ENCODE peak calls at places on chromosomes 2 and 18, in five cellular contexts. G is cardiac muscle cell; I is psoas muscle; F is heart left ventricle; J is CD8-positive, alpha-beta T cell. U is an unnamed sample.

GRCh38 chr18:26471027-26471426 is 77.3 kb downstream of the KCTD1 start:
- DNase-seq in J (no peak), I (no peak), F (no peak), G (peak), U (no peak)

GRCh38 chr18:62788891-62789290 is 73.5 kb downstream of the PHLPP1 start:
- DNase-seq in J (no peak), F (no peak), I (no peak), G (no peak), U (no peak)

GRCh38 chr2:62221141-62221540 is 25.2 kb downstream of the B3GNT2 start:
- DNase-seq in F (no peak), J (no peak), I (no peak), G (peak), U (no peak)

GRCh38 chr2:235171511-235172130 is 219.8 kb downstream of the SH3BP4 start:
- DNase-seq in J (no peak), F (no peak), G (peak), I (no peak), U (peak)

GRCh38 chr2:112159454-112159921 is 21.3 kb downstream of the FBLN7 start:
- DNase-seq in I (no peak), J (no peak), G (no peak), F (no peak), U (no peak)

GRCh38 chr2:118855451-118856279 is 8.2 kb upstream of the EN1 start:
- DNase-seq in I (peak), F (peak), J (peak), G (peak), U (peak)

GRCh38 chr18:79980585-79980984 is 7.8 kb downstream of the TXNL4A start:
- DNase-seq in F (no peak), I (no peak), G (no peak), J (no peak), U (no peak)

GRCh38 chr2:151771599-151772358 is 37.5 kb upstream of the NEB start:
- DNase-seq in G (peak), F (peak), J (no peak), I (peak), U (no peak)

GRCh38 chr18:47323158-47323557 is 71.7 kb upstream of the SKOR2 start:
- DNase-seq in J (no peak), F (no peak), G (no peak), I (no peak), U (peak)

GRCh38 chr2:44479127-44479887 is 117.6 kb downstream of the CAMKMT start:
- DNase-seq in J (no peak), F (peak), G (peak), I (no peak), U (peak)

GRCh38 chr18:4631239-4631638 is 176.1 kb upstream of the DLGAP1 start:
- DNase-seq in I (no peak), G (no peak), J (no peak), F (no peak), U (no peak)

GRCh38 chr2:241309684-241310117 is 5.8 kb downstream of the HDLBP start:
- DNase-seq in F (no peak), J (peak), I (no peak), G (peak), U (peak)

GRCh38 chr2:96209011-96209728 is 543 bp upstream of the STARD7 start:
- DNase-seq in I (no peak), F (no peak), G (no peak), J (no peak), U (no peak)

GRCh38 chr2:215793747-215794595 is 219.4 kb downstream of the MREG start:
- DNase-seq in J (no peak), I (no peak), F (peak), G (peak), U (peak)

GRCh38 chr2:107585851-107586250 is 240.8 kb upstream of the RGPD4 start:
- DNase-seq in F (no peak), J (no peak), I (no peak), G (peak), U (peak)

GRCh38 chr2:42961385-42961800 is 169.0 kb upstream of the HAAO start:
- DNase-seq in G (peak), F (peak), J (no peak), I (peak), U (no peak)

GRCh38 chr2:150129921-150130320 is 357.5 kb downstream of the RND3 start:
- DNase-seq in G (no peak), F (no peak), J (no peak), I (no peak), U (no peak)

GRCh38 chr2:150126839-150127238 is 360.6 kb downstream of the RND3 start:
- DNase-seq in G (no peak), F (no peak), J (no peak), I (no peak), U (no peak)

GRCh38 chr2:150126143-150126725 is 361.2 kb downstream of the RND3 start:
- DNase-seq in J (no peak), G (no peak), I (no peak), F (no peak), U (peak)

GRCh38 chr2:150127271-150127990 is 360.0 kb downstream of the RND3 start:
- DNase-seq in F (no peak), J (no peak), I (no peak), G (no peak), U (no peak)

DNA sequence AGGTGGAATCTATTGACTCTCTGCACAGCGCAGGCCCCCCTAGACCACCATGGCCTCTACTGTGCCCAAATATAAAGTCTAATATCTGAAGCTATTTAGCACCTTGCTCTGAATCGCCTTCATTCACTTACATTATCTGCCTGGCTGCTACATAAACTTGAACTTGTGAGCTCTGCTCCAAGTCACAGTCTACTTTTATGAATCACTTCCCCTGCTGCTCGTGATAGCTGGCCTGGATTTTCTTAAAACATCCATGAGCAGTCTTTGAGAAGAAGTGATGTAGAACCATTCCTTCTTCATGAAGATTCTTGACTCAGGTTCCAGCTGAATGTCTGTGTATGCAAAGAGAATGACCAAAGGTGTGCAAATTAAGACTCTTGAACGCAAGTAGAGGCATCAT is 359.5 kb downstream of the RND3 start:
- DNase-seq in I (no peak), G (peak), F (no peak), J (no peak), U (no peak)
- H3K27ac ChIP-seq in I (no peak), G (no peak), F (no peak), J (no peak), U (no peak)

GRCh38 chr2:98822301-98823164 is 91.6 kb upstream of the MGAT4A start:
- DNase-seq in J (peak), I (peak), G (no peak), F (peak), U (no peak)
- TF ChIP-seq CTCF in J (peak), I (peak), G (peak), F (peak), U (peak)

GRCh38 chr18:830315-830901 is 18.4 kb upstream of the YES1 start:
- DNase-seq in I (no peak), F (peak), G (peak), J (no peak), U (no peak)

GRCh38 chr18:827093-827677 is 15.1 kb upstream of the YES1 start:
- DNase-seq in F (no peak), I (no peak), J (no peak), G (no peak), U (no peak)

GRCh38 chr18:824179-824578 is 12.1 kb upstream of the YES1 start:
- DNase-seq in F (no peak), I (no peak), G (peak), J (no peak), U (no peak)

GRCh38 chr18:829432-829831 is 17.4 kb upstream of the YES1 start:
- DNase-seq in I (no peak), F (no peak), J (no peak), G (no peak), U (no peak)

GRCh38 chr18:825891-826585 is 14.0 kb upstream of the YES1 start:
- DNase-seq in J (no peak), G (peak), F (no peak), I (no peak), U (no peak)
- H3K27ac ChIP-seq in J (no peak), G (no peak), F (no peak), I (no peak), U (no peak)

GRCh38 chr2:1584691-1585485 is 159.4 kb downstream of the PXDN start:
- DNase-seq in I (no peak), F (no peak), J (no peak), G (no peak), U (no peak)
- TF ChIP-seq CTCF in I (no peak), F (no peak), J (no peak), G (peak), U (no peak)

DNA sequence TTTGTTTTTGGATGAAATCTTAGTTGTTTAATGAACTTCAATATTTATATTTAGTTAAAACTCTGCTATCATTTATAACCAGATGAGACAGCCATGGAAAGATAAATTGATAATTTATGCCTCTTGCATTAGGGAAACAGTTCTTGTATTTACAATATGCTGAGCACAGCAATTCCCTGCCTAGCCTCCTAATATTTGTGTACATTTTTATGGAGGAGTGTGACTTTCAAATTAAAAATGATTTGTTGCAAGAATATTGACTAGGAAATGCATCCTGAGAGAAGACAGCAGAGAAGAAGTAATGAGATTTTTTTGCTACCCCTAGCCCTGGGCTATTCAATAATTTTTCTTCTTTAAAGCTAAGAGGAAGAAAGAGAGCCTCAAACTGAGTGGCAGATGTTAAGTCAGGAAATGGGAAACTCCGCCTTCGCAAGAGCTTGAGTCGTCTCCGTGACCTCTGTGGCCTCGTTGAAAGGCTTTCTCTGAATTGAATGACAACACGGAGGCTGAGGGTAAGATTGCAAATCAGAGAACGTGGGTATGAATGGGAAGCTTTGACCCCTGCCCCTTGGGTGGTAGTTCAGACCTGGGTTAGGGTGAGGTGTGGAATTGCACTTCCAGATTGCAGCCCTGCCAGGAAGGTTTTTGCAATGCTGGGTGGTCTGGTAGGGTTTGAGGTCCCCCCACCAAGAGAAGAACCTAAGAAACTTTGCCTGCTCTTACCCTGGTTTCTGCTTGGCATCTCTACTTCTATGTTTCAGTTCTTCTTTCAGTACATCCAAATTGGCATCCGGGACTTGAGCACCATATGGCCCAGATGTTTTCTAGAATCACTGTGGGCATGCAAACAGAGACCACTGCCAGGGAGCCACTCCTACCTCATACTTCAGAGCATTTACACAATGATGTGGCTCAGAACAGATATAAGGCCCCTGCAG is 210.3 kb upstream of the RBMS1 start:
- DNase-seq in G (no peak), I (no peak), J (no peak), F (peak), U (no peak)
- H3K27ac ChIP-seq in G (peak), I (no peak), J (no peak), F (no peak), U (no peak)

DNA sequence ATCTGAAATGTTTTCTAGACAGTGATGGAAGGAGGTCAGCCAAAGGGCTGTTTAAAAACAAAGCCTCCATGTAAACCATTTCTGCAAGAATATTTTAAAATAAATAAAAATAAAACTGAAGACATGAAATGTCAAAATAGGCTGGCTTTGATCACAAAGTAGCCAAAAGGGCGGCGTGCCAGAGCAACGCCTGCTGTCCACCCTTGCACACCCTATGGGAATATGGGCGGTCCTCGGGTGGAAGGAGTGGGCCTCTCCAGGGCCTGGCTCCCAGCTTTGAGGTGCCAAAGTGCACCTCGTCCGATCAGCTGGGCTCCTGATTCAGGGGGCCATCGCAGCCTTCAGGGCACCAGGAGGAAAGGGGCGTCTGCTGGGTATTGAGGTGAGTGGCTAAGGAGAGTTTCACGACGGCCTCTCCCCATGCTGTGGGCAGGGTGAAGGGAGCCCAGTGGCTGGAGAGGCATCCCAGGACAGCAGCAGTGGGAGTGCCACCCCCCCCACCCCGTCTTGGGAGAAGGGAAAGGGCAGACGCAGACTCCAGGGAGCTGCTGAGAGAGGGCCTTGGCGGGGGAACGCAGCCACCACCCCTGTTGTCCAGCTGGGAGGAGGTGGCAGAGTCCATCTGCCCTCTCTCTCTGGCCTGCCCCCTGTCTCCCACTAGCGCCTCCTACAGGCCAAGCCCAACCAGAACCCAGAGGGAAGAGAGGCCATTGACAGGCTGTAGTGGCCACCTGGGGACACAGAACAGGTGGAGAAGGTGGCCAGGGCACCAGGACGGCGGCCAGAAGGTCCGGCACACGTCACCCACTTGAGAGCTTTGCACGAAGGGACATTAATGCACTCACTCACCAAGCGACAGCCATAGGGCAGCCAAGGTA is 5.7 kb upstream of the ERFE start:
- DNase-seq in I (peak), J (no peak), G (no peak), F (no peak), U (no peak)
- TF ChIP-seq CTCF in I (peak), J (no peak), G (peak), F (no peak), U (no peak)

GRCh38 chr2:6143812-6144211 is 451.6 kb downstream of the SOX11 start:
- DNase-seq in I (no peak), G (no peak), J (no peak), F (no peak), U (no peak)

GRCh38 chr2:6148887-6149286 is 456.7 kb downstream of the SOX11 start:
- DNase-seq in J (no peak), G (no peak), I (no peak), F (no peak), U (no peak)
- H3K27ac ChIP-seq in J (no peak), G (no peak), I (no peak), F (no peak), U (no peak)

GRCh38 chr2:20352230-20353216 is 1.9 kb upstream of the PUM2 start:
- DNase-seq in J (no peak), F (no peak), G (peak), I (no peak), U (no peak)

GRCh38 chr2:20351555-20352229 is 1.0 kb upstream of the PUM2 start:
- DNase-seq in F (no peak), G (no peak), I (no peak), J (no peak), U (no peak)

GRCh38 chr2:20350105-20350712 is 435 bp downstream of the PUM2 start:
- DNase-seq in F (peak), G (peak), I (peak), J (no peak), U (peak)

GRCh38 chr2:20349457-20350034 is 1.1 kb downstream of the PUM2 start:
- DNase-seq in F (no peak), J (no peak), I (no peak), G (no peak), U (no peak)

DNA sequence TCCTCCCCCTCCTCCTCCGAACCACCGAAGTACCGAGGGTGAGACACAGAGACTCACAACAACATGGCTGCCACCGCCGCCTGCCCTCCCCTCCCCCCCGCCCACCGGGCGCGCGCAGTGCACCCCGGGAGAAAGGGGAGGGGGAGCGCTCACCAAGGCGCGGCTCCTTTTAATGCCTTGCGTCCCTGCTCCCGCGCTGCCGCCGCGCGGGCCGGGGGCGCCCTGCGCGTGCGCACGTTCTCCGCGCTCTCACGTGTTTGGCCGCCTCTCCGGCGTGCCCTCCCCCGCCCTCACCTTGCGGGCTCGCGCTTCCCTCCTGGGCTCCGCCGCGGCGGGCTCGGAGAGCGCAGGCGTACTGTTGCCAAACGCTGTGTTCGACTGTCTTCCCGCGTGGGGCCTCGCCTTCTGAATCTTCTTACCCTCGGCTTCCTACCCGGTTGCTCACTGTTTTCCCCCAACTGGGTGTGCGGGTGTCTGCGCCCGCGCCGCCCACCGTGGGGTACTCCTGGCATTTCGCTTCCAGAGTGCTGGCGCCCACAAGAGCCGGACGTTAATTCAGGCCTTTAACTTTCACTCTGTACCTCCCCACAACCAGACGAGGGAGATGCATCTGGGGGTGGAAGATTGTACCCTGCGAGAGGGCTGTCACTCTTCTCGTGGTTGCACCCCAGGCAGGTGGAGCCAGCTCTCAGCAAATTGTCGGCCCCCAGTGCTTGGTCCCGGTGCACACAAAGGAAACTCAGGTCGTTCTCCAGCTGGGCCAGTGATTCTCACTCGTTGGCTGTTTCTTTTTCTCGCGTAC is at the start of gene PUM2:
- DNase-seq in F (peak), J (peak), G (peak), I (peak), U (peak)
- TF ChIP-seq CTCF in F (no peak), J (no peak), G (no peak), I (no peak), U (no peak)

GRCh38 chr2:238440767-238441166 is 14.0 kb downstream of the ASB1 start:
- DNase-seq in F (no peak), J (no peak), I (no peak), G (no peak), U (no peak)
- H3K27ac ChIP-seq in F (peak), J (no peak), I (no peak), G (no peak), U (peak)

DNA sequence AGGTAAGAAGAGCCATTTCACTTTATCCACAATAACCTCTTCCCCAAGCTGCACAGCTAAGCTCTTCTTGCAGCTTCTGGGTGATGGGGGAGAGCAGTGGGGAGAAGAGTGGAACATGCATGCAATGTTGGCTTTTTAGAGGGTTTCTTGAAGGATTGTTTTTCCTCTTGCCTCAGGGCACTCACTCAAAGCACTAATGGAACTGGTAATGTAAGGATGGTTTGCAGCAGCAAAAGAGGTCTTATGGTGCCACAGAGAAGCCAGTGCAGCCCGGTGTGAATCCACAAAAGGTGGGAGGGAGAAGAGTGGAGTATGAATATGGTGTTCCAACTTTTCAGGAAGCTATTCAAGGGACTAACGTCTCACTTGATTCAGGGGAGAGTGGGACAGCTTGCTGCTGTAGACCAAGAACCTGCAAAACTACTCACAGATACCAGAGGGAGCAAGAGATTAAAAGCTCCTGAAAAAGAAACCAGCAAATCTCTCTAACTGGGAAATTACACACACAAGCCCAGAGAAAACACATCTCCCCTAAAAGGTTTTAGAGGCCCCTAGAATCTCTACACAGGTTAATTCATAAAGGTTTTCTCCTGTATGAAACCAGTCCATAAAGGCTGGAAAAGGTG is 116.4 kb downstream of the CHN1 start:
- DNase-seq in I (no peak), F (no peak), J (no peak), G (no peak), U (no peak)
- TF ChIP-seq CTCF in I (no peak), F (no peak), J (no peak), G (no peak), U (no peak)

U was measured in RWPE1.